ENCODE peak calls at places on chromosomes 2 and 18, in nine cellular contexts. One of them, this sample, is unnamed.

GRCh38 chr2:45649855-45650806 is 1.3 kb upstream of the PRKCE start:
- DNase-seq in heart right ventricle: peak; percentile 82
- DNase-seq in A549: peak; percentile 74
- DNase-seq in adrenal gland: peak; percentile 80
- DNase-seq in aorta: peak; percentile 82
- DNase-seq in ovary: peak; percentile 72
- DNase-seq in hepatocyte: peak; percentile 86
- DNase-seq in fibroblast of lung: peak; percentile 62
- DNase-seq in spleen: peak; percentile 93
- DNase-seq in this sample: peak; percentile 71

GRCh38 chr2:86636842-86637241 is 13.2 kb upstream of the RNF103 start:
- DNase-seq in fibroblast of lung: no peak
- DNase-seq in aorta: no peak
- DNase-seq in adrenal gland: no peak
- DNase-seq in hepatocyte: no peak
- DNase-seq in ovary: no peak
- DNase-seq in spleen: no peak
- DNase-seq in A549: no peak
- DNase-seq in heart right ventricle: no peak
- DNase-seq in this sample: no peak

GRCh38 chr2:177078416-177078815 is 134.2 kb upstream of the HNRNPA3 start:
- DNase-seq in fibroblast of lung: no peak
- DNase-seq in A549: no peak
- DNase-seq in ovary: no peak
- DNase-seq in aorta: no peak
- DNase-seq in hepatocyte: peak; percentile 5
- DNase-seq in heart right ventricle: peak; percentile 19
- DNase-seq in spleen: no peak
- DNase-seq in adrenal gland: no peak
- DNase-seq in this sample: no peak

GRCh38 chr2:184596819-184597411 is 1.4 kb upstream of the ZNF804A start:
- DNase-seq in A549: no peak
- DNase-seq in aorta: no peak
- DNase-seq in spleen: no peak
- DNase-seq in fibroblast of lung: peak; percentile 78
- DNase-seq in ovary: no peak
- DNase-seq in adrenal gland: no peak
- DNase-seq in heart right ventricle: no peak
- DNase-seq in hepatocyte: no peak
- DNase-seq in this sample: peak; percentile 11

GRCh38 chr2:156787517-156787916 is 351.3 kb downstream of the GPD2 start:
- DNase-seq in ovary: no peak
- DNase-seq in spleen: no peak
- DNase-seq in aorta: no peak
- DNase-seq in fibroblast of lung: no peak
- DNase-seq in hepatocyte: no peak
- DNase-seq in heart right ventricle: no peak
- DNase-seq in adrenal gland: no peak
- DNase-seq in A549: no peak
- DNase-seq in this sample: no peak

GRCh38 chr18:50849448-50849847 is 29.5 kb upstream of the ME2 start:
- DNase-seq in A549: no peak
- DNase-seq in adrenal gland: no peak
- DNase-seq in aorta: no peak
- DNase-seq in fibroblast of lung: peak; percentile 45
- DNase-seq in heart right ventricle: no peak
- DNase-seq in ovary: no peak
- DNase-seq in spleen: no peak
- DNase-seq in hepatocyte: no peak
- DNase-seq in this sample: no peak

GRCh38 chr18:8561123-8561905 is 47.9 kb upstream of the RAB12 start:
- DNase-seq in ovary: no peak
- DNase-seq in heart right ventricle: peak; percentile 53
- DNase-seq in adrenal gland: no peak
- DNase-seq in A549: no peak
- DNase-seq in hepatocyte: no peak
- DNase-seq in fibroblast of lung: no peak
- DNase-seq in aorta: no peak
- DNase-seq in spleen: no peak
- DNase-seq in this sample: no peak

GRCh38 chr2:157868993-157869392 is 7.1 kb downstream of the ACVR1 start:
- DNase-seq in hepatocyte: no peak
- DNase-seq in aorta: no peak
- DNase-seq in A549: no peak
- DNase-seq in heart right ventricle: no peak
- DNase-seq in spleen: no peak
- DNase-seq in ovary: no peak
- DNase-seq in fibroblast of lung: peak; percentile 39
- DNase-seq in adrenal gland: no peak
- DNase-seq in this sample: no peak

GRCh38 chr18:48455555-48456478 is 46.6 kb upstream of the ZBTB7C start:
- DNase-seq in A549: no peak
- DNase-seq in ovary: no peak
- DNase-seq in fibroblast of lung: peak; percentile 99
- DNase-seq in aorta: peak; percentile 48
- DNase-seq in heart right ventricle: no peak
- DNase-seq in adrenal gland: no peak
- DNase-seq in hepatocyte: peak; percentile 49
- DNase-seq in spleen: no peak
- DNase-seq in this sample: peak; percentile 38

GRCh38 chr18:23356915-23357421 is 96.1 kb upstream of the RIOK3 start:
- DNase-seq in ovary: peak; percentile 10
- DNase-seq in hepatocyte: no peak
- DNase-seq in A549: no peak
- DNase-seq in aorta: no peak
- DNase-seq in fibroblast of lung: peak; percentile 93
- DNase-seq in adrenal gland: no peak
- DNase-seq in heart right ventricle: no peak
- DNase-seq in spleen: no peak
- DNase-seq in this sample: no peak

GRCh38 chr2:3927031-3927430 is 223.7 kb downstream of the DCDC2C start:
- DNase-seq in hepatocyte: no peak
- DNase-seq in fibroblast of lung: no peak
- DNase-seq in adrenal gland: no peak
- DNase-seq in A549: no peak
- DNase-seq in aorta: no peak
- DNase-seq in spleen: no peak
- DNase-seq in ovary: no peak
- DNase-seq in heart right ventricle: no peak
- DNase-seq in this sample: no peak

GRCh38 chr2:5834491-5834890 is 142.3 kb downstream of the SOX11 start:
- DNase-seq in hepatocyte: no peak
- DNase-seq in A549: no peak
- DNase-seq in aorta: no peak
- DNase-seq in heart right ventricle: no peak
- DNase-seq in ovary: no peak
- DNase-seq in fibroblast of lung: no peak
- DNase-seq in spleen: no peak
- DNase-seq in adrenal gland: no peak
- DNase-seq in this sample: peak; percentile 20

GRCh38 chr2:197869501-197870111 is 65.2 kb downstream of the PLCL1 start:
- DNase-seq in heart right ventricle: no peak
- DNase-seq in hepatocyte: no peak
- DNase-seq in aorta: no peak
- DNase-seq in A549: no peak
- DNase-seq in ovary: no peak
- DNase-seq in adrenal gland: no peak
- DNase-seq in spleen: no peak
- DNase-seq in fibroblast of lung: peak; percentile 76
- DNase-seq in this sample: no peak

GRCh38 chr18:47801817-47802216 is 128.6 kb downstream of the SMAD2 start:
- DNase-seq in hepatocyte: no peak
- DNase-seq in aorta: no peak
- DNase-seq in fibroblast of lung: no peak
- DNase-seq in spleen: no peak
- DNase-seq in heart right ventricle: no peak
- DNase-seq in A549: no peak
- DNase-seq in ovary: no peak
- DNase-seq in adrenal gland: no peak
- DNase-seq in this sample: no peak

GRCh38 chr18:25827961-25828561 is 262.4 kb downstream of the SS18 start:
- DNase-seq in ovary: no peak
- DNase-seq in A549: no peak
- DNase-seq in fibroblast of lung: peak; percentile 77
- DNase-seq in hepatocyte: no peak
- DNase-seq in adrenal gland: no peak
- DNase-seq in heart right ventricle: no peak
- DNase-seq in spleen: no peak
- DNase-seq in aorta: no peak
- DNase-seq in this sample: peak; percentile 93

GRCh38 chr2:129895061-129895460 is 84.4 kb upstream of the RAB6C start:
- DNase-seq in spleen: no peak
- DNase-seq in hepatocyte: no peak
- DNase-seq in fibroblast of lung: no peak
- DNase-seq in aorta: no peak
- DNase-seq in adrenal gland: no peak
- DNase-seq in ovary: no peak
- DNase-seq in heart right ventricle: no peak
- DNase-seq in A549: no peak
- DNase-seq in this sample: no peak

GRCh38 chr2:46954951-46955571 is 39.5 kb upstream of the MCFD2 start:
- DNase-seq in aorta: peak; percentile 90
- DNase-seq in hepatocyte: peak; percentile 82
- DNase-seq in heart right ventricle: peak; percentile 57
- DNase-seq in A549: peak; percentile 86
- DNase-seq in spleen: no peak
- DNase-seq in fibroblast of lung: peak; percentile 97
- DNase-seq in ovary: peak; percentile 77
- DNase-seq in adrenal gland: peak; percentile 92
- DNase-seq in this sample: peak; percentile 67

GRCh38 chr2:106115250-106115649 is 78.9 kb downstream of the UXS1 start:
- DNase-seq in aorta: no peak
- DNase-seq in heart right ventricle: no peak
- DNase-seq in hepatocyte: peak; percentile 43
- DNase-seq in spleen: no peak
- DNase-seq in A549: peak; percentile 51
- DNase-seq in adrenal gland: no peak
- DNase-seq in ovary: no peak
- DNase-seq in fibroblast of lung: peak; percentile 67
- DNase-seq in this sample: peak; percentile 19

GRCh38 chr2:62472321-62472720 is 33.7 kb downstream of the TMEM17 start:
- DNase-seq in fibroblast of lung: no peak
- DNase-seq in ovary: no peak
- DNase-seq in spleen: no peak
- DNase-seq in adrenal gland: no peak
- DNase-seq in aorta: no peak
- DNase-seq in A549: no peak
- DNase-seq in heart right ventricle: no peak
- DNase-seq in hepatocyte: no peak
- DNase-seq in this sample: no peak
- H3K4me1 ChIP-seq in fibroblast of lung: no peaks in the 10 kb centered on the region
- H3K4me1 ChIP-seq in ovary: peaks cover 46% of the 10 kb centered on the region
- H3K4me1 ChIP-seq in spleen: peaks cover 34% of the 10 kb centered on the region
- H3K4me1 ChIP-seq in adrenal gland: no peaks in the 10 kb centered on the region
- H3K4me1 ChIP-seq in aorta: no peaks in the 10 kb centered on the region
- H3K4me1 ChIP-seq in A549: peaks cover 8% of the 10 kb centered on the region
- H3K4me1 ChIP-seq in heart right ventricle: peaks cover 33% of the 10 kb centered on the region
- H3K4me1 ChIP-seq in hepatocyte: peaks cover 13% of the 10 kb centered on the region
- H3K4me1 ChIP-seq in this sample: peaks cover 21% of the 10 kb centered on the region

GRCh38 chr2:37414470-37414949 is 70.1 kb downstream of the QPCT start:
- DNase-seq in A549: peak; percentile 69
- DNase-seq in heart right ventricle: no peak
- DNase-seq in adrenal gland: no peak
- DNase-seq in fibroblast of lung: peak; percentile 72
- DNase-seq in spleen: no peak
- DNase-seq in aorta: no peak
- DNase-seq in ovary: no peak
- DNase-seq in hepatocyte: peak; percentile 67
- DNase-seq in this sample: peak; percentile 87
- H3K27ac ChIP-seq in A549: peak overlapping the region; percentile 15
- H3K27ac ChIP-seq in heart right ventricle: peak overlapping the region; percentile 64
- H3K27ac ChIP-seq in adrenal gland: no peak overlapping the region
- H3K27ac ChIP-seq in fibroblast of lung: no peak overlapping the region
- H3K27ac ChIP-seq in spleen: no peak overlapping the region
- H3K27ac ChIP-seq in aorta: no peak overlapping the region
- H3K27ac ChIP-seq in ovary: no peak overlapping the region
- H3K27ac ChIP-seq in hepatocyte: peak overlapping the region; percentile 2
- H3K27ac ChIP-seq in this sample: peak overlapping the region; percentile 8

GRCh38 chr2:196233033-196233807 is 61.8 kb upstream of the STK17B start:
- DNase-seq in ovary: no peak
- DNase-seq in adrenal gland: peak; percentile 48
- DNase-seq in A549: peak; percentile 5
- DNase-seq in heart right ventricle: no peak
- DNase-seq in hepatocyte: peak; percentile 46
- DNase-seq in fibroblast of lung: peak; percentile 88
- DNase-seq in aorta: peak; percentile 63
- DNase-seq in spleen: no peak
- DNase-seq in this sample: peak; percentile 96

GRCh38 chr2:196233808-196234501 is 62.6 kb upstream of the STK17B start:
- DNase-seq in adrenal gland: no peak
- DNase-seq in ovary: no peak
- DNase-seq in heart right ventricle: no peak
- DNase-seq in fibroblast of lung: no peak
- DNase-seq in A549: no peak
- DNase-seq in hepatocyte: no peak
- DNase-seq in spleen: no peak
- DNase-seq in aorta: no peak
- DNase-seq in this sample: no peak

GRCh38 chr2:196238836-196239380 is 67.5 kb upstream of the STK17B start:
- DNase-seq in spleen: no peak
- DNase-seq in ovary: no peak
- DNase-seq in fibroblast of lung: peak; percentile 77
- DNase-seq in hepatocyte: no peak
- DNase-seq in A549: no peak
- DNase-seq in adrenal gland: no peak
- DNase-seq in aorta: no peak
- DNase-seq in heart right ventricle: no peak
- DNase-seq in this sample: no peak

GRCh38 chr2:196230460-196230859 is 59.1 kb upstream of the STK17B start:
- DNase-seq in spleen: no peak
- DNase-seq in aorta: no peak
- DNase-seq in heart right ventricle: no peak
- DNase-seq in hepatocyte: no peak
- DNase-seq in fibroblast of lung: no peak
- DNase-seq in A549: no peak
- DNase-seq in adrenal gland: no peak
- DNase-seq in ovary: no peak
- DNase-seq in this sample: no peak

DNA sequence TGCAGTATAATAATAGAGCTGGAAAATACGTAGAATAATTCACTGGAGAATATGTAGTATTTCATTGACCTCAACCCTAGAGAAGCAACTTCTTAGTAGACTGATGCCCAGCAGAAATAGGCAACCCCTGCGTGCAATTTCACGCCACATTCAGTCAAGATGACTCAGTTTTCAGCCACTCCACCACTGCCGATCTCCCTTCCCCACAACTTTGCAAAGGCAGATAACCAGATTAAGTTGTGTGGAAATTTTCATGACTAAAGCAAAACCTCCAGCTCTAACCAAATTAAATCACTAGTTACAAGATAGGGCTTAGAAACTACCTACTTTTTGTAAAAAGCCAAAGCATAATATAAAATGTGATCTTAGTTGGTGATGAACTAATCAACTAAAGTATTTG is 63.3 kb upstream of the STK17B start:
- DNase-seq in spleen: no peak
- DNase-seq in adrenal gland: no peak
- DNase-seq in hepatocyte: no peak
- DNase-seq in aorta: no peak
- DNase-seq in A549: no peak
- DNase-seq in heart right ventricle: no peak
- DNase-seq in fibroblast of lung: peak; percentile 94
- DNase-seq in ovary: no peak
- DNase-seq in this sample: peak; percentile 95
- H3K4me1 ChIP-seq in spleen: peaks cover 94% of the 10 kb centered on the region
- H3K4me1 ChIP-seq in adrenal gland: peaks cover 25% of the 10 kb centered on the region
- H3K4me1 ChIP-seq in hepatocyte: peaks cover 8% of the 10 kb centered on the region
- H3K4me1 ChIP-seq in aorta: peaks cover 3% of the 10 kb centered on the region
- H3K4me1 ChIP-seq in A549: peaks cover 19% of the 10 kb centered on the region
- H3K4me1 ChIP-seq in heart right ventricle: peaks cover 13% of the 10 kb centered on the region
- H3K4me1 ChIP-seq in fibroblast of lung: peaks cover 13% of the 10 kb centered on the region
- H3K4me1 ChIP-seq in ovary: no peaks in the 10 kb centered on the region
- H3K4me1 ChIP-seq in this sample: peaks cover 54% of the 10 kb centered on the region

GRCh38 chr18:79489048-79489899 is 93.5 kb downstream of the NFATC1 start:
- DNase-seq in A549: no peak
- DNase-seq in adrenal gland: no peak
- DNase-seq in hepatocyte: no peak
- DNase-seq in heart right ventricle: peak; percentile 8
- DNase-seq in spleen: peak; percentile 68
- DNase-seq in ovary: no peak
- DNase-seq in fibroblast of lung: no peak
- DNase-seq in aorta: peak; percentile 42
- DNase-seq in this sample: no peak
- H3K27ac ChIP-seq in A549: no peak overlapping the region
- H3K27ac ChIP-seq in adrenal gland: no peak overlapping the region
- H3K27ac ChIP-seq in hepatocyte: no peak overlapping the region
- H3K27ac ChIP-seq in heart right ventricle: no peak overlapping the region
- H3K27ac ChIP-seq in spleen: no peak overlapping the region
- H3K27ac ChIP-seq in ovary: no peak overlapping the region
- H3K27ac ChIP-seq in fibroblast of lung: no peak overlapping the region
- H3K27ac ChIP-seq in aorta: no peak overlapping the region
- H3K27ac ChIP-seq in this sample: no peak overlapping the region